ENCODE peak calls at places on chromosome 1, in seven cellular contexts. One of them, this sample, is unnamed.

GRCh38 chr1:182126272-182126800 is 64.8 kb upstream of the ZNF648 start:
- DNase-seq in K562: no peak
- DNase-seq in Peyer's patch: no peak
- DNase-seq in HFF-Myc: no peak
- DNase-seq in fibroblast of mammary gland: no peak
- DNase-seq in heart left ventricle: no peak
- DNase-seq in sigmoid colon: no peak
- DNase-seq in this sample: no peak

GRCh38 chr1:25757846-25758185 is 42.2 kb upstream of the SELENON start:
- DNase-seq in heart left ventricle: no peak
- DNase-seq in K562: no peak
- DNase-seq in fibroblast of mammary gland: no peak
- DNase-seq in Peyer's patch: no peak
- DNase-seq in HFF-Myc: no peak
- DNase-seq in sigmoid colon: no peak
- DNase-seq in this sample: no peak

GRCh38 chr1:65572701-65573421 is 152.4 kb downstream of the LEPR start:
- DNase-seq in HFF-Myc: no peak
- DNase-seq in K562: peak
- DNase-seq in Peyer's patch: no peak
- DNase-seq in fibroblast of mammary gland: no peak
- DNase-seq in heart left ventricle: no peak
- DNase-seq in sigmoid colon: no peak
- DNase-seq in this sample: no peak

GRCh38 chr1:44602675-44603610 is 71.3 kb downstream of the TMEM53 start:
- DNase-seq in K562: no peak
- DNase-seq in Peyer's patch: no peak
- DNase-seq in heart left ventricle: no peak
- DNase-seq in fibroblast of mammary gland: no peak
- DNase-seq in HFF-Myc: no peak
- DNase-seq in sigmoid colon: no peak
- DNase-seq in this sample: no peak

GRCh38 chr1:221174598-221174997 is 295.4 kb downstream of the HLX start:
- DNase-seq in K562: no peak
- DNase-seq in heart left ventricle: peak
- DNase-seq in Peyer's patch: no peak
- DNase-seq in fibroblast of mammary gland: no peak
- DNase-seq in HFF-Myc: no peak
- DNase-seq in sigmoid colon: no peak
- DNase-seq in this sample: peak

GRCh38 chr1:198491596-198491995 is 48.9 kb downstream of the ATP6V1G3 start:
- DNase-seq in sigmoid colon: no peak
- DNase-seq in K562: no peak
- DNase-seq in fibroblast of mammary gland: no peak
- DNase-seq in heart left ventricle: no peak
- DNase-seq in HFF-Myc: no peak
- DNase-seq in Peyer's patch: no peak
- DNase-seq in this sample: no peak

GRCh38 chr1:213094446-213094845 is 43.4 kb downstream of the RPS6KC1 start:
- DNase-seq in sigmoid colon: no peak
- DNase-seq in heart left ventricle: no peak
- DNase-seq in fibroblast of mammary gland: no peak
- DNase-seq in HFF-Myc: no peak
- DNase-seq in Peyer's patch: no peak
- DNase-seq in K562: no peak
- DNase-seq in this sample: no peak

GRCh38 chr1:55184859-55185258 is 30.3 kb downstream of the USP24 start:
- DNase-seq in K562: no peak
- DNase-seq in Peyer's patch: no peak
- DNase-seq in HFF-Myc: no peak
- DNase-seq in fibroblast of mammary gland: no peak
- DNase-seq in heart left ventricle: no peak
- DNase-seq in sigmoid colon: no peak
- DNase-seq in this sample: no peak

GRCh38 chr1:2496746-2497145 is 20.7 kb downstream of the PLCH2 start:
- DNase-seq in sigmoid colon: no peak
- DNase-seq in K562: no peak
- DNase-seq in fibroblast of mammary gland: no peak
- DNase-seq in Peyer's patch: no peak
- DNase-seq in heart left ventricle: no peak
- DNase-seq in HFF-Myc: no peak
- DNase-seq in this sample: no peak

GRCh38 chr1:184387871-184388670 is 1.2 kb downstream of the C1orf21 start:
- DNase-seq in heart left ventricle: peak
- DNase-seq in Peyer's patch: no peak
- DNase-seq in fibroblast of mammary gland: peak
- DNase-seq in K562: no peak
- DNase-seq in sigmoid colon: peak
- DNase-seq in HFF-Myc: no peak
- DNase-seq in this sample: peak

GRCh38 chr1:14656384-14656937 is 58.0 kb downstream of the KAZN start:
- DNase-seq in fibroblast of mammary gland: no peak
- DNase-seq in K562: no peak
- DNase-seq in heart left ventricle: no peak
- DNase-seq in Peyer's patch: no peak
- DNase-seq in sigmoid colon: no peak
- DNase-seq in HFF-Myc: no peak
- DNase-seq in this sample: no peak

GRCh38 chr1:100038401-100039306 is 68.9 kb downstream of the SLC35A3 start:
- DNase-seq in K562: peak
- DNase-seq in sigmoid colon: peak
- DNase-seq in HFF-Myc: no peak
- DNase-seq in fibroblast of mammary gland: peak
- DNase-seq in heart left ventricle: peak
- DNase-seq in Peyer's patch: peak
- DNase-seq in this sample: peak

GRCh38 chr1:157347508-157347907 is 204.8 kb downstream of the FCRL5 start:
- DNase-seq in HFF-Myc: no peak
- DNase-seq in heart left ventricle: no peak
- DNase-seq in Peyer's patch: no peak
- DNase-seq in K562: no peak
- DNase-seq in sigmoid colon: no peak
- DNase-seq in fibroblast of mammary gland: no peak
- DNase-seq in this sample: no peak

GRCh38 chr1:183234660-183235476 is 48.8 kb downstream of the LAMC2 start:
- DNase-seq in sigmoid colon: peak
- DNase-seq in heart left ventricle: peak
- DNase-seq in Peyer's patch: no peak
- DNase-seq in HFF-Myc: peak
- DNase-seq in fibroblast of mammary gland: peak
- DNase-seq in K562: peak
- DNase-seq in this sample: peak

GRCh38 chr1:107389410-107390075 is 248.7 kb downstream of the NTNG1 start:
- DNase-seq in Peyer's patch: no peak
- DNase-seq in heart left ventricle: no peak
- DNase-seq in K562: no peak
- DNase-seq in HFF-Myc: no peak
- DNase-seq in fibroblast of mammary gland: no peak
- DNase-seq in sigmoid colon: no peak
- DNase-seq in this sample: no peak

GRCh38 chr1:17877896-17878295 is 122.8 kb downstream of the ACTL8 start:
- DNase-seq in sigmoid colon: no peak
- DNase-seq in Peyer's patch: no peak
- DNase-seq in HFF-Myc: no peak
- DNase-seq in fibroblast of mammary gland: peak
- DNase-seq in K562: no peak
- DNase-seq in heart left ventricle: no peak
- DNase-seq in this sample: no peak

DNA sequence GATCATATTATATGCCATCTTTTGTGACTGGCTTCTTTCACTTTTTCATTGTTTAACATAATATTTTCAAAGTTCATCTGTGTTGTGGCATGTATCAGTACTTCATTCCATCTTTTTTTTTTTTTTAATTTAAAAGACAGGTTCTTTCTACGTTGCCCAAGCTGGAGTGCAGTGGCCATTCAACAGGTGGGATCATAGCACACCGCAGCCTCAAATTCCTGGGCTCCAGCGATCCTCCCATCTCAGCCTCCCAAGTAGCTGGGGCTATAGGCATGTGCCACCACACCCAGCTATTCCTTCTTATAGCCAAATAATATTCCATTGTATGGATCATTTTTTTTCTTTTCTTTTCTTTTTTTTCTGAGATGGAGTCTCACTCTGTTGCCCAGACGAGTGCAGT is 34.6 kb upstream of the ZNF281 start:
- DNase-seq in K562: no peak
- DNase-seq in sigmoid colon: no peak
- DNase-seq in HFF-Myc: no peak
- DNase-seq in heart left ventricle: no peak
- DNase-seq in Peyer's patch: no peak
- DNase-seq in fibroblast of mammary gland: no peak
- DNase-seq in this sample: no peak
- TF ChIP-seq CTCF in K562: no peak
- TF ChIP-seq CTCF in sigmoid colon: no peak
- TF ChIP-seq CTCF in HFF-Myc: no peak
- TF ChIP-seq CTCF in heart left ventricle: no peak
- TF ChIP-seq CTCF in Peyer's patch: no peak
- TF ChIP-seq CTCF in fibroblast of mammary gland: no peak
- TF ChIP-seq CTCF in this sample: no peak

GRCh38 chr1:39919545-39919944 is 17.8 kb upstream of the MYCL start:
- DNase-seq in fibroblast of mammary gland: peak
- DNase-seq in heart left ventricle: no peak
- DNase-seq in K562: peak
- DNase-seq in Peyer's patch: no peak
- DNase-seq in sigmoid colon: no peak
- DNase-seq in HFF-Myc: no peak
- DNase-seq in this sample: no peak

GRCh38 chr1:39915499-39916129 is 13.9 kb upstream of the MYCL start:
- DNase-seq in sigmoid colon: no peak
- DNase-seq in HFF-Myc: no peak
- DNase-seq in Peyer's patch: no peak
- DNase-seq in K562: no peak
- DNase-seq in fibroblast of mammary gland: no peak
- DNase-seq in heart left ventricle: no peak
- DNase-seq in this sample: no peak

GRCh38 chr1:39922139-39922757 is 20.5 kb upstream of the MYCL start:
- DNase-seq in fibroblast of mammary gland: no peak
- DNase-seq in K562: no peak
- DNase-seq in sigmoid colon: no peak
- DNase-seq in HFF-Myc: no peak
- DNase-seq in heart left ventricle: no peak
- DNase-seq in Peyer's patch: no peak
- DNase-seq in this sample: peak

DNA sequence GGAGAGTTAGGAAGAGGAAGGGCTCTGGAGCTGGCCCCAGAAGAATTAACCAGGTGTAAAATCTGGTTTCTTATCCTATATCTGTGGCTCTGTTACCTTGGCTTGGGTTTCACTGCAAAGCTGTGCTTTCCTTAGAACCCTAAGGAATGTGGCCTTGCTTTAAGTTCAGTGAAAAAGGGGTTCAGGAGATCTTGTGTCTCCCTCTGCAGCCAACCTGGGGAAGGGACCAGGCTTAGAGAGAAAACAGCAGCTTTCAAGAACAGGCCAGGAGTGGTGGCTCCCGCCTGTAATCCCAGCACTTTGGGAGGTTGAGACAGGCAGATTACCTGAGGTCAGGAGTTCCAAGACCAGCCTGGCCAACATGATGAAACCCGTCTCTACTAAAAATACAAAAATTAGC is 16.1 kb upstream of the MYCL start:
- DNase-seq in Peyer's patch: no peak
- DNase-seq in fibroblast of mammary gland: no peak
- DNase-seq in sigmoid colon: no peak
- DNase-seq in heart left ventricle: no peak
- DNase-seq in K562: no peak
- DNase-seq in HFF-Myc: no peak
- DNase-seq in this sample: no peak
- TF ChIP-seq CTCF in Peyer's patch: no peak
- TF ChIP-seq CTCF in fibroblast of mammary gland: no peak
- TF ChIP-seq CTCF in sigmoid colon: no peak
- TF ChIP-seq CTCF in heart left ventricle: no peak
- TF ChIP-seq CTCF in K562: peak
- TF ChIP-seq CTCF in HFF-Myc: no peak
- TF ChIP-seq CTCF in this sample: no peak

DNA sequence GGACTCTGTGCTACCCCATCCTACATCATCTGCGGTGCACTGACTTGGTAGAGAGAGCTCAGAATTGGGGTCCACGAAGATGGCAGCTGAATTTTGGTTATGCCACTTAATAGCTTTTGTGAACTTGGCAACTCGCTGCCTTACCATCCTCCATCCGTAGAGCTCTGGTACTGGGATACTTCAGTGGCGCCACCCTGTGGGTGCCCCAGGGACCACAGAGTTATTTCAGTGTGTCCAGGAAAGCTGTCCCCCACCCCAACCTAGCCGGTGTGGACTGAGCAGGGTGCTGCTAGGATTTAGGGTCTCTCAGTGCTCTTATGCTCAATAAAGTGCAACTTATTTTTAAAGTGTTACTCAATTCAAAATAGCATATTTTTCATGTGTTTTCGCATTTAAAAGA is 9.0 kb upstream of the USF1 start:
- DNase-seq in HFF-Myc: no peak
- DNase-seq in K562: no peak
- DNase-seq in fibroblast of mammary gland: no peak
- DNase-seq in Peyer's patch: no peak
- DNase-seq in heart left ventricle: no peak
- DNase-seq in sigmoid colon: no peak
- DNase-seq in this sample: no peak
- TF ChIP-seq CTCF in HFF-Myc: peak
- TF ChIP-seq CTCF in K562: peak
- TF ChIP-seq CTCF in fibroblast of mammary gland: peak
- TF ChIP-seq CTCF in Peyer's patch: no peak
- TF ChIP-seq CTCF in heart left ventricle: no peak
- TF ChIP-seq CTCF in sigmoid colon: no peak
- TF ChIP-seq CTCF in this sample: peak

GRCh38 chr1:151501474-151501873 is 9.7 kb upstream of the CGN start:
- DNase-seq in K562: peak
- DNase-seq in Peyer's patch: no peak
- DNase-seq in sigmoid colon: no peak
- DNase-seq in HFF-Myc: no peak
- DNase-seq in heart left ventricle: no peak
- DNase-seq in fibroblast of mammary gland: no peak
- DNase-seq in this sample: no peak
- TF ChIP-seq CTCF in K562: peak
- TF ChIP-seq CTCF in Peyer's patch: no peak
- TF ChIP-seq CTCF in sigmoid colon: no peak
- TF ChIP-seq CTCF in HFF-Myc: peak
- TF ChIP-seq CTCF in heart left ventricle: no peak
- TF ChIP-seq CTCF in fibroblast of mammary gland: peak
- TF ChIP-seq CTCF in this sample: peak

This sample was measured in neural crest cell.